ENCODE peak calls at places on chromosomes 7 and 10, in six cellular contexts. D is GM23338; Y is right lobe of liver; H is fibroblast of pulmonary artery; I is GM13977; C is CD8-positive, alpha-beta T cell. R is an unnamed sample.

GRCh38 chr10:100741386-100742066 is 3.9 kb upstream of the PAX2 start:
- DNase-seq in D (peak), Y (no peak), H (no peak), I (no peak), C (no peak), R (no peak)

GRCh38 chr7:10632707-10633106 is 341.0 kb upstream of the PHF14 start:
- DNase-seq in D (no peak), Y (no peak), H (no peak), I (no peak), C (no peak), R (no peak)

GRCh38 chr7:75716992-75717626 is 21.6 kb downstream of the HIP1 start:
- DNase-seq in D (no peak), Y (no peak), H (peak), I (no peak), C (no peak), R (no peak)

GRCh38 chr7:117132385-117133120 is 179.3 kb downstream of the ST7 start:
- DNase-seq in D (no peak), Y (no peak), H (peak), I (no peak), C (no peak), R (no peak)

GRCh38 chr10:1527951-1528350 is 209.4 kb downstream of the ADARB2 start:
- DNase-seq in D (no peak), Y (no peak), H (no peak), I (no peak), C (no peak), R (no peak)

GRCh38 chr10:1603181-1603580 is 134.1 kb downstream of the ADARB2 start:
- DNase-seq in D (no peak), Y (no peak), H (no peak), I (no peak), C (no peak), R (no peak)

GRCh38 chr7:70665997-70666396 is 465.9 kb upstream of the GALNT17 start:
- DNase-seq in D (no peak), Y (no peak), H (no peak), I (no peak), C (no peak), R (no peak)

GRCh38 chr10:22552888-22553378 is 161.4 kb downstream of the PIP4K2A start:
- DNase-seq in D (no peak), Y (no peak), H (peak), I (no peak), C (no peak), R (no peak)

GRCh38 chr7:99824091-99824490 is 3.7 kb upstream of the CYP3A43 start:
- DNase-seq in D (no peak), Y (peak), H (no peak), I (no peak), C (no peak), R (no peak)

GRCh38 chr10:58516118-58516517 is 3.4 kb downstream of the BICC1 start:
- DNase-seq in D (no peak), Y (no peak), H (no peak), I (no peak), C (no peak), R (no peak)

GRCh38 chr7:18167815-18168214 is 140.2 kb upstream of the PRPS1L1 start:
- DNase-seq in D (no peak), Y (no peak), H (peak), I (no peak), C (no peak), R (no peak)

GRCh38 chr7:78296689-78297371 is 498.3 kb downstream of the PHTF2 start:
- DNase-seq in D (no peak), Y (no peak), H (no peak), I (no peak), C (no peak), R (no peak)

GRCh38 chr10:102246261-102246660 is 929 bp downstream of the GBF1 start:
- DNase-seq in D (no peak), Y (no peak), H (peak), I (no peak), C (no peak), R (no peak)

GRCh38 chr10:84613336-84614021 is 285.1 kb downstream of the CCSER2 start:
- DNase-seq in D (peak), Y (peak), H (peak), I (no peak), C (no peak), R (no peak)
- TF ChIP-seq CTCF in D (peak), Y (peak), H (no peak), I (peak), C (no peak), R (peak)

GRCh38 chr7:151631149-151631967 is 111.7 kb upstream of the RHEB start:
- DNase-seq in D (peak), Y (no peak), H (no peak), I (no peak), C (peak), R (no peak)
- TF ChIP-seq CTCF in D (no peak), Y (no peak), H (no peak), I (no peak), C (no peak), R (no peak)

GRCh38 chr10:95561200-95562177 is at the start of gene SORBS1:
- DNase-seq in D (peak), Y (peak), H (peak), I (peak), C (peak), R (peak)

GRCh38 chr10:95558593-95559320 is 2.4 kb downstream of the SORBS1 start:
- DNase-seq in D (no peak), Y (no peak), H (no peak), I (no peak), C (no peak), R (no peak)

GRCh38 chr10:95562326-95562725 is 1.2 kb upstream of the SORBS1 start:
- DNase-seq in D (no peak), Y (no peak), H (no peak), I (no peak), C (no peak), R (no peak)

GRCh38 chr10:95559466-95559865 is 1.7 kb downstream of the SORBS1 start:
- DNase-seq in D (peak), Y (no peak), H (no peak), I (no peak), C (no peak), R (no peak)

GRCh38 chr10:95560288-95561199 is 627 bp downstream of the SORBS1 start:
- DNase-seq in D (peak), Y (peak), H (peak), I (peak), C (peak), R (peak)
- TF ChIP-seq CTCF in D (no peak), Y (no peak), H (no peak), I (no peak), C (no peak), R (no peak)

GRCh38 chr10:17802350-17802749 is 6.8 kb upstream of the MRC1 start:
- DNase-seq in D (no peak), Y (no peak), H (no peak), I (no peak), C (no peak), R (no peak)

GRCh38 chr10:17802966-17803365 is 6.2 kb upstream of the MRC1 start:
- DNase-seq in D (no peak), Y (no peak), H (peak), I (no peak), C (no peak), R (no peak)

GRCh38 chr10:17805440-17805839 is 3.7 kb upstream of the MRC1 start:
- DNase-seq in D (no peak), Y (no peak), H (no peak), I (no peak), C (no peak), R (no peak)

GRCh38 chr10:17805921-17806577 is 3.1 kb upstream of the MRC1 start:
- DNase-seq in D (peak), Y (no peak), H (no peak), I (no peak), C (no peak), R (no peak)

DNA sequence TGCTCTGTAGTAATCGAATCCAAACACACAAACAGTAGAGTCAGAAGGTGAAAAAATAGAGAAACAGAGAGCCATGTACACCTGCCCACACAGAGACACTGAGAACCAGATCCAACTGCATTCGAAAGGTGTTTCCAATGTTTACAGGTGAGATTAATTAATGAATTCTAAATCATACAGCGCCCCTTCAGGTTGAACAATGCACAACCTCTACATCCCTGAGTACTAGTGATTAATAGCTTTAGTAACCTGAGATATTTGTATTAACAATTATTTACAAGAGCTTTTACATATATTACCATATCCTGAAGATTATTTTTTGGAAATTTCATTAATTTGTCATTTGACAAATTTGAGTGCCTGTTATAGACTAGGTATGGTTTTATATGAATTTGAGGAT is 7.6 kb upstream of the MRC1 start:
- DNase-seq in D (peak), Y (no peak), H (no peak), I (no peak), C (no peak), R (no peak)
- TF ChIP-seq CTCF in D (peak), Y (no peak), H (no peak), I (no peak), C (no peak), R (no peak)

GRCh38 chr7:148153611-148154010 is 437.0 kb upstream of the C7orf33 start:
- DNase-seq in D (no peak), Y (peak), H (peak), I (no peak), C (no peak), R (no peak)

GRCh38 chr7:148155826-148156225 is 434.7 kb upstream of the C7orf33 start:
- DNase-seq in D (no peak), Y (no peak), H (no peak), I (no peak), C (no peak), R (no peak)

GRCh38 chr7:148148456-148148855 is 442.1 kb upstream of the C7orf33 start:
- DNase-seq in D (no peak), Y (no peak), H (no peak), I (no peak), C (no peak), R (no peak)

GRCh38 chr7:148149730-148150129 is 440.8 kb upstream of the C7orf33 start:
- DNase-seq in D (no peak), Y (no peak), H (no peak), I (no peak), C (no peak), R (no peak)

DNA sequence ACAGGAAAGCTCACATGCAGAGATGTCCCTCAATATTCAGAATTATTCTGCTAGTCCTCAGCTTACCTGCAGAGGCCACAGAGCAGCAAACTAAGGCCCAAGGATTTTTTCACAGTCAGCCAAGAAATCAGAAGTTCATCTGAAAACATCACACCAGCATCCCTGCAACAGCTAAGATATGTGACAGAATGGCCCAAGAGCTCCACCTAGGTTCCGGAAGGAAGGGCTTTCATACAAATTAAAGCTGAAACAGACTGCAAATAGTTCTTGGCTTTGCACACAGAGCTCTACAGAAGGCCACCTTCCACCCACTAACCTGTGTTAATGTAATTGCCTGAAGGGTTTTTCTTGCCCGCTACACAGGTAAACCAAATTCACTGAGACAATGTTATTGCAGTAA is 438.8 kb upstream of the C7orf33 start:
- DNase-seq in D (no peak), Y (no peak), H (no peak), I (no peak), C (no peak), R (no peak)
- TF ChIP-seq CTCF in D (peak), Y (peak), H (no peak), I (peak), C (no peak), R (no peak)

DNA sequence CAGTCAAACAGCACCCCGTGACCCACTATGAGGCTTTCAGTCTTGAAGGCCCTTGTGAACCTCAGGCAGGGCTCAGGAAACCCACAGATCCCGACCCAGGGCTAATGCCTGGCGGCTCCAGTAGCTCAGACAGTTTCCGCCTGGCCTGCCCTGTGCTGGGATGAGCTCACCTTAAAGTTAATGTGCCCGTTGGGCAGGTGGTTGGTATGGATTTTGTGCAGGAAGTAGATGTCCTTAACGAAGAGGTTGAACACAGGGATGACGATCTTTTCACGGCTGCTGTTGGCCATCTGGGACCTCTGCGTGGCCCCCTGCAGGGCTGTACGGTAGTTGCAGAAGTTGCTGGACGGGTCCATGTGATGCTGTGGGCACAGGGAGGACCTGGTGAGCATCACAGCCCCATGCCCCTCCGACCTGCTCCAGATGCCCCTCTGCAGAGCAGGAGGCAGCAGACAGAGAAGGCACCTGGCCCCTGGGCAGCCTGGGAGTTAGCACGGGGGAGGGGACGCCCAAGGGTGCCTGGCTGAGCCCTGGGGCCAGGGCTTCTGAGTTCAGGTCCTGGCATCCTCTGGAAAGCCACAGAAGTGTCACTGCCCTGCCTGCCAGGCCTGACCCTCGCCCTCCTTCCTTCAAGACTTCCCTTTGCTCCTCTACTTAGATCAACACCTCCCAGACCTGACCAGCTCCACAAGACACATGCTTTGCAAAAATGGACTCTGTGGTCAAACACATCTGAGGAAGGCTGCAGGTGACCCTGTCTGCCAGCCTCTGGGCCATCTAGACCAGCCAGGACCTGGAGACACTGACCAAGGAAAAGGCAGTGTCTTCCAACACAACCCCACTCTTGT is 59.8 kb downstream of the CSGALNACT2 start:
- DNase-seq in D (peak), Y (peak), H (no peak), I (peak), C (no peak), R (no peak)
- TF ChIP-seq CTCF in D (peak), Y (no peak), H (peak), I (peak), C (no peak), R (no peak)